ENCODE peak calls at places on chromosomes 7 and 10, in five cellular contexts. One of them, this sample, is unnamed.

GRCh38 chr7:148260605-148261004 is 330.0 kb upstream of the C7orf33 start:
- DNase-seq in tibial artery: no peak
- DNase-seq in brain microvascular endothelial cell: no peak
- DNase-seq in lower leg skin: no peak
- DNase-seq in pancreas: no peak
- DNase-seq in this sample: peak; percentile 20

GRCh38 chr10:78507761-78508160 is 474.1 kb downstream of the RPS24 start:
- DNase-seq in brain microvascular endothelial cell: no peak
- DNase-seq in pancreas: no peak
- DNase-seq in lower leg skin: no peak
- DNase-seq in tibial artery: no peak
- DNase-seq in this sample: no peak

GRCh38 chr10:82934429-82934828 is 1059.4 kb downstream of the NRG3 start:
- DNase-seq in brain microvascular endothelial cell: no peak
- DNase-seq in pancreas: no peak
- DNase-seq in tibial artery: no peak
- DNase-seq in lower leg skin: no peak
- DNase-seq in this sample: no peak

GRCh38 chr10:50527438-50528043 is 96.2 kb downstream of the SGMS1 start:
- DNase-seq in pancreas: no peak
- DNase-seq in lower leg skin: no peak
- DNase-seq in tibial artery: no peak
- DNase-seq in brain microvascular endothelial cell: no peak
- DNase-seq in this sample: no peak

GRCh38 chr7:40058027-40058426 is 76.4 kb downstream of the MPLKIP start:
- DNase-seq in lower leg skin: no peak
- DNase-seq in tibial artery: no peak
- DNase-seq in pancreas: no peak
- DNase-seq in brain microvascular endothelial cell: no peak
- DNase-seq in this sample: no peak

GRCh38 chr10:31709501-31709900 is 219.1 kb downstream of the ARHGAP12 start:
- DNase-seq in brain microvascular endothelial cell: no peak
- DNase-seq in pancreas: no peak
- DNase-seq in tibial artery: no peak
- DNase-seq in lower leg skin: no peak
- DNase-seq in this sample: no peak

GRCh38 chr7:116230191-116231005 is 20.1 kb downstream of the TES start:
- DNase-seq in brain microvascular endothelial cell: no peak
- DNase-seq in tibial artery: no peak
- DNase-seq in lower leg skin: no peak
- DNase-seq in pancreas: peak; percentile 19
- DNase-seq in this sample: no peak

GRCh38 chr7:3482147-3482921 is 181.3 kb downstream of the SDK1 start:
- DNase-seq in pancreas: no peak
- DNase-seq in brain microvascular endothelial cell: peak; percentile 59
- DNase-seq in lower leg skin: no peak
- DNase-seq in tibial artery: no peak
- DNase-seq in this sample: peak; percentile 15

GRCh38 chr7:16345979-16346958 is 75.1 kb downstream of the CRPPA start:
- DNase-seq in brain microvascular endothelial cell: peak; percentile 76
- DNase-seq in lower leg skin: no peak
- DNase-seq in pancreas: no peak
- DNase-seq in tibial artery: no peak
- DNase-seq in this sample: no peak

GRCh38 chr7:149161241-149161848 is 14.1 kb downstream of the ZNF398 start:
- DNase-seq in brain microvascular endothelial cell: no peak
- DNase-seq in tibial artery: no peak
- DNase-seq in lower leg skin: no peak
- DNase-seq in pancreas: no peak
- DNase-seq in this sample: no peak

GRCh38 chr7:143085109-143085508 is 33.0 kb downstream of the OR6V1 start:
- DNase-seq in lower leg skin: no peak
- DNase-seq in pancreas: no peak
- DNase-seq in brain microvascular endothelial cell: no peak
- DNase-seq in tibial artery: no peak
- DNase-seq in this sample: no peak

GRCh38 chr10:87524296-87524695 is 19.6 kb downstream of the MINPP1 start:
- DNase-seq in brain microvascular endothelial cell: no peak
- DNase-seq in lower leg skin: no peak
- DNase-seq in pancreas: no peak
- DNase-seq in tibial artery: no peak
- DNase-seq in this sample: no peak

GRCh38 chr7:68470836-68471235 is 1127.4 kb upstream of the AUTS2 start:
- DNase-seq in brain microvascular endothelial cell: no peak
- DNase-seq in tibial artery: no peak
- DNase-seq in lower leg skin: no peak
- DNase-seq in pancreas: peak; percentile 36
- DNase-seq in this sample: no peak

GRCh38 chr10:79937256-79937635 is 11.7 kb downstream of the SFTPD start:
- DNase-seq in pancreas: no peak
- DNase-seq in brain microvascular endothelial cell: no peak
- DNase-seq in lower leg skin: no peak
- DNase-seq in tibial artery: no peak
- DNase-seq in this sample: no peak

GRCh38 chr7:74412603-74413002 is 41.1 kb upstream of the GTF2IRD1 start:
- DNase-seq in brain microvascular endothelial cell: no peak
- DNase-seq in tibial artery: no peak
- DNase-seq in pancreas: no peak
- DNase-seq in lower leg skin: no peak
- DNase-seq in this sample: no peak

GRCh38 chr10:52420656-52421055 is 106.6 kb downstream of the DKK1 start:
- DNase-seq in lower leg skin: no peak
- DNase-seq in pancreas: no peak
- DNase-seq in brain microvascular endothelial cell: peak; percentile 25
- DNase-seq in tibial artery: no peak
- DNase-seq in this sample: no peak

GRCh38 chr10:1057106-1057657 is 997 bp downstream of the WDR37 start:
- DNase-seq in tibial artery: no peak
- DNase-seq in brain microvascular endothelial cell: no peak
- DNase-seq in lower leg skin: no peak
- DNase-seq in pancreas: no peak
- DNase-seq in this sample: no peak

DNA sequence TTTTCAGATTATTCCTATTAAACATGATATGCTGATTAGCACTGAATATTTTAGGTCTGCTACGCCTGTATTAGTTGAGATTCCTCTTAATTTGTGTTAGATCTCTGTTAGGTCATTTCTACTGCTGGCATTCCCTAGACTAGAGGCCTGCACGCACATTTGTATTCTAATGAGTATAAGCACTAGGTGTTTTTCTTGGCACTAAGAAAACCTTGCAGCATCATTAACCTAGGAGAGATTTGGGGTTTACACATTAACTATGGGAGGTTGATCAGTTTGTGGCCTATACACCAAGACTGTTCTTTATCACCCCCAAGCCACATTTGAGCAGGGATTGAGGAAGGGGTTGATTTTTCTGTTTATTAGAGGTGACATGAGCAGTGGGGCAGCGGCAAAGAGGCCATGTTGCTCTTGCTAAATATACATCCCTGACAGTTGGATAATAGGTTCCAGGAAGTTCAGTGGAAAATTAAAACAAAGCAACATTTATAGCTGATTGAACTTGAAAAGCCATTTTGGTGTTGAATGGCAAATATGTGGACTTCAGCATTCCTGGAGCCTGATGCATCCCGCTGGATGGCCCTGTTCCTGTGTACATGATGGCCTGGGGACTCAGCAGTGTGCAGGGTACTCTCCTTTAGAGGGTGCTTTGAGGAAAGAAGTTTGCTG is 65.2 kb downstream of the GBF1 start:
- DNase-seq in pancreas: no peak
- DNase-seq in tibial artery: no peak
- DNase-seq in lower leg skin: no peak
- DNase-seq in brain microvascular endothelial cell: peak; percentile 67
- DNase-seq in this sample: no peak
- H3K4me3 ChIP-seq in pancreas: no peak overlapping the region
- H3K4me3 ChIP-seq in tibial artery: no peak overlapping the region
- H3K4me3 ChIP-seq in lower leg skin: no peak overlapping the region
- H3K4me3 ChIP-seq in brain microvascular endothelial cell: no peak overlapping the region
- H3K4me3 ChIP-seq in this sample: no peak overlapping the region

GRCh38 chr7:102935450-102936110 is 22.8 kb downstream of the LRRC17 start:
- DNase-seq in tibial artery: no peak
- DNase-seq in brain microvascular endothelial cell: no peak
- DNase-seq in lower leg skin: no peak
- DNase-seq in pancreas: no peak
- DNase-seq in this sample: no peak

GRCh38 chr7:102934267-102934666 is 21.5 kb downstream of the LRRC17 start:
- DNase-seq in lower leg skin: no peak
- DNase-seq in pancreas: no peak
- DNase-seq in brain microvascular endothelial cell: no peak
- DNase-seq in tibial artery: no peak
- DNase-seq in this sample: no peak

GRCh38 chr7:102933763-102934162 is 21.0 kb downstream of the LRRC17 start:
- DNase-seq in lower leg skin: peak; percentile 54
- DNase-seq in brain microvascular endothelial cell: peak; percentile 87
- DNase-seq in pancreas: peak; percentile 26
- DNase-seq in tibial artery: peak; percentile 72
- DNase-seq in this sample: peak; percentile 27

GRCh38 chr7:102931757-102932156 is 19.0 kb downstream of the LRRC17 start:
- DNase-seq in lower leg skin: no peak
- DNase-seq in pancreas: no peak
- DNase-seq in brain microvascular endothelial cell: no peak
- DNase-seq in tibial artery: no peak
- DNase-seq in this sample: no peak

GRCh38 chr7:102934670-102935069 is 21.9 kb downstream of the LRRC17 start:
- DNase-seq in brain microvascular endothelial cell: no peak
- DNase-seq in pancreas: no peak
- DNase-seq in lower leg skin: no peak
- DNase-seq in tibial artery: no peak
- DNase-seq in this sample: no peak
- H3K4me3 ChIP-seq in brain microvascular endothelial cell: no peak overlapping the region
- H3K4me3 ChIP-seq in pancreas: no peak overlapping the region
- H3K4me3 ChIP-seq in lower leg skin: no peak overlapping the region
- H3K4me3 ChIP-seq in tibial artery: no peak overlapping the region
- H3K4me3 ChIP-seq in this sample: no peak overlapping the region

DNA sequence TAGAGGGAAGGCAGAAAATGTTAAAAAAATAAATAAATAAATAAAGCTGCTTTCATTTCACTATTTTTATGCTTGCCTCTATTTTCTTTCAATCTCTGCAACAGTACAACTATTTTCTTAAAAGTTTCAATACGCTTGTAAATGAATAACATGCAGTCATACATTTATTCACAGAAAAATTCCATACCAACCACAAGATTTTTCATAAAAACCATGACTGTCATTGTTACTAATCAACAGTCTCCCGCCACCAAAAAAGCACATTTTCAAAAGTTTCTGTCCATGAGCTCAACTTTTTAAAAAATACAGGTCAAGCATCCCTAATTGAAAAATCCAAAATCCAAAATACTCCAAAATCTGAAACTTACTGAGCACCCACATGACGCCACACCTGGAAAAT is 5.3 kb downstream of the PARD3 start:
- DNase-seq in lower leg skin: no peak
- DNase-seq in tibial artery: no peak
- DNase-seq in pancreas: no peak
- DNase-seq in brain microvascular endothelial cell: no peak
- DNase-seq in this sample: no peak
- H3K4me3 ChIP-seq in lower leg skin: no peak overlapping the region
- H3K4me3 ChIP-seq in tibial artery: peak overlapping the region; percentile 29
- H3K4me3 ChIP-seq in pancreas: no peak overlapping the region
- H3K4me3 ChIP-seq in brain microvascular endothelial cell: peak overlapping the region; percentile 50
- H3K4me3 ChIP-seq in this sample: no peak overlapping the region

GRCh38 chr10:84265378-84265777 is 20.5 kb downstream of the RGR start:
- DNase-seq in lower leg skin: no peak
- DNase-seq in pancreas: no peak
- DNase-seq in brain microvascular endothelial cell: no peak
- DNase-seq in tibial artery: no peak
- DNase-seq in this sample: peak; percentile 15

GRCh38 chr10:84267503-84268126 is 22.8 kb downstream of the RGR start:
- DNase-seq in tibial artery: no peak
- DNase-seq in brain microvascular endothelial cell: peak; percentile 56
- DNase-seq in lower leg skin: no peak
- DNase-seq in pancreas: no peak
- DNase-seq in this sample: peak; percentile 74

GRCh38 chr10:84269773-84270172 is 24.9 kb downstream of the RGR start:
- DNase-seq in lower leg skin: no peak
- DNase-seq in brain microvascular endothelial cell: peak; percentile 75
- DNase-seq in pancreas: no peak
- DNase-seq in tibial artery: no peak
- DNase-seq in this sample: no peak

GRCh38 chr10:84270708-84271107 is 25.9 kb downstream of the RGR start:
- DNase-seq in pancreas: no peak
- DNase-seq in brain microvascular endothelial cell: no peak
- DNase-seq in lower leg skin: no peak
- DNase-seq in tibial artery: no peak
- DNase-seq in this sample: no peak
- H3K4me3 ChIP-seq in pancreas: no peak overlapping the region
- H3K4me3 ChIP-seq in brain microvascular endothelial cell: no peak overlapping the region
- H3K4me3 ChIP-seq in lower leg skin: no peak overlapping the region
- H3K4me3 ChIP-seq in tibial artery: no peak overlapping the region
- H3K4me3 ChIP-seq in this sample: no peak overlapping the region

DNA sequence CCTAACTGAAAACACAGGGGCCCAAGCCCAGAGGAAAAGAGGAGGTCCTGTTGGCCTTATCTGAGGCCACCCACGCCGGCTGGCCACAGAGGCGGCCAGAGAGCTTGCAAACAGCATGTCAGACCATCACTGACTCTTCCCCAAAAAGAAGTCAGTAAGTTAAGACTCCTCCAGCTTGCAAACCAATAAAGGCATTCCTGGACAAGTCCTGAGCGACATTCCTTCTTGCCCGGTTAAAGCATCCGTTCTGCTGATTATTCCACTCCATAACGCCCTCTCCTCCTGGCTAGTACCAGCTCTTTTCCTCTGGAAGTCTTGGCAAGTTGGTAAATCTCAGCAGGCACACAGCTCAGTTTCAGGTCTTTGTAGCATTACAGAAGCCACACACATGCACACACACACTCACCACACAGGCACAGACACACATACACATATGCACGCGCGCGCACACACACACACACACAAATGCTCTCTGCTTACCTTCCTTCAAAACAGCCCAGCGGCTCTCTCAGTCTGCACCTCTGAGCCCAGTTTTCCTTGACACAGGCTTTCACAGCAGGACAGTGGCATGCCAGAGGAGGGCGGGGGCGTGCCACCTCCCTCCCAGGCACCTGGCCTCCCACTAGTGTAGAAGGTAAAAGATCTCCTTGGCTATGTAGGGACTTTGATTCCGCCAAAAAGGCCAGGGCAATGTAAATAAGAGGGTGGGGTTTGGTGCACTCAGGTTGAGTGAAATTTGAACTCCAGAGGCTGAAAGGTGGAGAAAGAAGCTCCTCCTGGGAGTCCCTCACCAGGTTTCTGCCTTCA is 201.4 kb downstream of the TNS3 start:
- DNase-seq in lower leg skin: no peak
- DNase-seq in brain microvascular endothelial cell: peak; percentile 25
- DNase-seq in tibial artery: peak; percentile 48
- DNase-seq in pancreas: no peak
- DNase-seq in this sample: peak; percentile 79
- H3K4me3 ChIP-seq in lower leg skin: no peak overlapping the region
- H3K4me3 ChIP-seq in brain microvascular endothelial cell: no peak overlapping the region
- H3K4me3 ChIP-seq in tibial artery: peak overlapping the region; percentile 21
- H3K4me3 ChIP-seq in pancreas: no peak overlapping the region
- H3K4me3 ChIP-seq in this sample: peak overlapping the region; percentile 26

DNA sequence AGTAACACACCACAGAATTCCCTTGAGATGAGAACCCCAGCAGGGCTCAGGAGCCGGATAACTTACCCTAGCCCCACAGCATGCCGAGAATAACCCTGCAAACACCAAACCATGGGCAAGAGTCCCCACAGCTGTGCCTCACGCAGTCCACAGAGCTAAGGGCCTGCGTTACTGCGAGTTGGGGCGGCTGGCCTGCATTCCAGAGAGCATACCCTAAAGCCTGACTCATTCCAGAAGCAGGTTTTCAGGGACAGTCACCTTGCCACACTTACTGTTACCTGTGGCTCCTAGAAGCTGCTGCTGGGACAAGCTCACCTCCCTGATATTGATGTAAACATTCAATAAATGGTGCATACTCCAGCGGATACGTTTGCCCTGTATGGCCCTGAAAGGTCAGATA is 18.6 kb downstream of the FGFR2 start:
- DNase-seq in pancreas: no peak
- DNase-seq in lower leg skin: no peak
- DNase-seq in tibial artery: no peak
- DNase-seq in brain microvascular endothelial cell: no peak
- DNase-seq in this sample: no peak
- H3K4me3 ChIP-seq in pancreas: no peak overlapping the region
- H3K4me3 ChIP-seq in lower leg skin: no peak overlapping the region
- H3K4me3 ChIP-seq in tibial artery: no peak overlapping the region
- H3K4me3 ChIP-seq in brain microvascular endothelial cell: no peak overlapping the region
- H3K4me3 ChIP-seq in this sample: no peak overlapping the region